ENCODE peak calls at places on chromosomes 4 and X, in six cellular contexts. D, Q, I, Y, H and O are unnamed samples.

GRCh38 chr4:85222561-85222960 is 252.4 kb upstream of the ARHGAP24 start:
- DNase-seq in H (no peak), Y (no peak), Q (no peak), D (no peak), I (no peak), O (no peak)

GRCh38 chr4:72063726-72064125 is 31.9 kb downstream of the NPFFR2 start:
- DNase-seq in H (no peak), D (no peak), Q (no peak), Y (no peak), I (no peak), O (no peak)

GRCh38 chr4:139643042-139643895 is 22.4 kb upstream of the MGST2 start:
- DNase-seq in D (no peak), I (no peak), Q (no peak), H (no peak), Y (no peak), O (no peak)

GRCh38 chr4:29539226-29539625 is 1180.9 kb upstream of the PCDH7 start:
- DNase-seq in Q (no peak), H (no peak), D (no peak), Y (no peak), I (no peak), O (no peak)

GRCh38 chr4:185282968-185283367 is 73.6 kb downstream of the SNX25 start:
- DNase-seq in D (no peak), Y (no peak), Q (no peak), H (no peak), I (no peak), O (no peak)

GRCh38 chr4:142660728-142661127 is 185.4 kb downstream of the INPP4B start:
- DNase-seq in Y (no peak), I (no peak), Q (no peak), D (no peak), H (no peak), O (no peak)

GRCh38 chrX:50152421-50152820 is 48.4 kb downstream of the AKAP4 start:
- DNase-seq in I (no peak), D (no peak), Y (no peak), Q (no peak), H (no peak), O (no peak)

GRCh38 chrX:74535211-74535621 is 79.2 kb downstream of the RLIM start:
- DNase-seq in D (peak; percentile 21), I (no peak), Q (no peak), Y (peak; percentile 9), H (peak; percentile 16), O (peak; percentile 57)

GRCh38 chrX:152907084-152907651 is 9.3 kb downstream of the ZNF185 start:
- DNase-seq in D (no peak), Y (peak; percentile 49), H (no peak), Q (no peak), I (no peak), O (no peak)

GRCh38 chrX:39577976-39578962 is 519.5 kb downstream of the BCOR start:
- DNase-seq in D (no peak), Y (no peak), H (no peak), I (no peak), Q (peak; percentile 68), O (no peak)

GRCh38 chrX:143095841-143096240 is 70.1 kb downstream of the SPANXN4 start:
- DNase-seq in Y (no peak), H (no peak), D (no peak), I (no peak), Q (no peak), O (no peak)

GRCh38 chr4:81919238-81919637 is 447.5 kb upstream of the RASGEF1B start:
- DNase-seq in Q (no peak), D (peak; percentile 12), I (no peak), Y (peak; percentile 29), H (peak; percentile 21), O (no peak)

GRCh38 chrX:40299502-40300118 is 201.9 kb upstream of the BCOR start:
- DNase-seq in H (no peak), Q (no peak), I (no peak), Y (no peak), D (no peak), O (no peak)

GRCh38 chrX:21802054-21802660 is 37.3 kb upstream of the MBTPS2 start:
- DNase-seq in Y (no peak), D (no peak), Q (no peak), H (no peak), I (no peak), O (no peak)

GRCh38 chr4:8694651-8695151 is 102.1 kb downstream of the CPZ start:
- DNase-seq in H (no peak), D (no peak), I (no peak), Y (no peak), Q (no peak), O (no peak)

GRCh38 chr4:170089743-170090666 is at the start of gene AADAT:
- DNase-seq in Y (peak; percentile 33), H (peak; percentile 81), D (peak; percentile 73), I (peak; percentile 60), Q (no peak), O (no peak)
- TF ChIP-seq ZNF274 in Y (no peak), H (no peak), D (no peak), I (no peak), Q (no peak), O (no peak)

DNA sequence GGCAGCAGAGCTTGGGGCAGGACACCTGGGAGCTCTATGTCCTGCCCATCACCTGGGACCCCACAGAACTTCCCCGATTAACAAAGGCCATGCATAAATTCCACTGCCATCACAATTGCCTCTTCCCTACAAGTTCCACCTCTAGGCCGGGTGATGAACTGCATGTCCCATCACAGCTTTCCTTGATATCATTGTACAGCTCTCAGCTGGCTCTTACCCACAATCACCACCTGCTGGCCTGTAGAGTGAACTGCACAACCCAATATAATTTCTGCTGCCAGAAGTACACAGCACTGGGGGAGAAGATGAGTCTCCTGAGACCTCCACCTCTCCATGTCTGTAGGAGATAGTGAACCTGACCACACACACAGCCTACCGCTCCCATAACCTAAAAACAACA is 285.0 kb upstream of the AADAT start:
- DNase-seq in Q (no peak), I (peak; percentile 33), Y (peak; percentile 14), H (peak; percentile 39), D (peak; percentile 40), O (peak; percentile 13)
- TF ChIP-seq YY1 in Q (peak; percentile 48), I (no peak), Y (no peak), H (no peak), D (no peak), O (no peak)

GRCh38 chr4:15729910-15730533 is 27.2 kb downstream of the BST1 start:
- DNase-seq in H (peak; percentile 45), I (no peak), Y (peak; percentile 59), Q (peak; percentile 2), D (peak; percentile 19), O (peak; percentile 33)
- TF ChIP-seq ZNF274 in H (no peak), I (no peak), Y (no peak), Q (no peak), D (no peak), O (no peak)

DNA sequence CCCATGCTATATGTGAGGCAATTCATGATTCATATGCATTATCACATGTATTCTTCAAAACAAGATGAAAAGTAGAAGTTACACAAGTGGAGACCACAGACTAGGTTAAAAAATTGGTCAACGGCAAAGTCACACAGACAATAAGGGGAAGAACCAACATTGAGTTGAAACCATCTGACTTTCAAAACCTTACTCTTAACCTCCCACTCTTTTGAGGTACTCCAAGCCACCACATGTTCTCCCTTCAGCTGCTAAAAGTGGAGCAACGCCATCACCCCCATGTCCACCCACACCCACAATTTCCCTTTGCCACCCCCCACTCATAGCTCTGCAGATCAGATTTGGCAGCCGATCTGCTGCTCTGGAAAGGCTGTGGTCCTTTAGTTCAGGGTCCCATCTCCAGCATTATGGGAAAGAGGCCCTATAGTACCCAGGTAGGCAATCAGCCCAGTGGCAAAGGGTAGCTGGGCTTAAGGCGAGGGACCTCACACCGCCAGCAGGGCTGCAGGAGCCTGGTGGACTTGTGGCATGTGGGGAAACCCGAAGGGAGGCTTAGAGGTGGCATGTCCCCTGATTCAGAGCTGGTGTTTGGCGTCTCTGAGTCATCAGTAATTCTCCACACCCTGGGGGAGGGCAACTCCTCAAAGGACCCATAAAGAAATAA is 33.5 kb upstream of the CYBB start:
- DNase-seq in D (no peak), I (no peak), H (no peak), Y (no peak), Q (peak; percentile 72), O (no peak)
- TF ChIP-seq YY1 in D (no peak), I (no peak), H (no peak), Y (no peak), Q (no peak), O (no peak)

DNA sequence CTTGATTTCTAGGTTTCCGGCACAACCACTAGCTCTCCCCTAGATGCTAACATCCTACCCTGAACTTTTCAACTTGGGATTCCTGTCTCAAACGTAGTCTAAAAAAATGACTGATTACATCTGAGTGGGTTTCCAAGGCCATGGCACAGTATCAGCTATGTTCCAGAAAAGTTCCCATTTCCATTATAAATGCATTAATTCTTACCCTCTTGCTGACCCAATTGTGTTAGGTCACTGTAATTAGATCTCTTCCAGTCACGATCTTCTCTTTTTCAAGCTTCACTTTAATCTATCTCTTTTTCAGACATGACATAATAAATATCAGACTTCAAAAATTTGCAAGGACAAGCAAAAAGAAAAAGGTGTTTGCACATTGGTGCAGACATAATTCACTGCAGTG is 50.6 kb upstream of the PDE5A start:
- DNase-seq in H (no peak), I (no peak), Y (no peak), D (no peak), Q (no peak), O (no peak)
- TF ChIP-seq ZNF274 in H (no peak), I (no peak), Y (no peak), D (no peak), Q (no peak), O (no peak)

GRCh38 chr4:80183196-80184052 is 13.9 kb upstream of the PRDM8 start:
- DNase-seq in Q (no peak), H (no peak), I (no peak), D (no peak), Y (no peak), O (no peak)

GRCh38 chr4:80178964-80179363 is 18.3 kb upstream of the PRDM8 start:
- DNase-seq in H (no peak), I (no peak), Q (no peak), Y (no peak), D (no peak), O (no peak)

GRCh38 chr4:80179637-80180161 is 17.6 kb upstream of the PRDM8 start:
- DNase-seq in Y (peak; percentile 38), I (no peak), D (no peak), H (no peak), Q (no peak), O (no peak)

GRCh38 chr4:80182237-80182866 is 15.0 kb upstream of the PRDM8 start:
- DNase-seq in H (no peak), I (no peak), Q (no peak), D (no peak), Y (no peak), O (no peak)

DNA sequence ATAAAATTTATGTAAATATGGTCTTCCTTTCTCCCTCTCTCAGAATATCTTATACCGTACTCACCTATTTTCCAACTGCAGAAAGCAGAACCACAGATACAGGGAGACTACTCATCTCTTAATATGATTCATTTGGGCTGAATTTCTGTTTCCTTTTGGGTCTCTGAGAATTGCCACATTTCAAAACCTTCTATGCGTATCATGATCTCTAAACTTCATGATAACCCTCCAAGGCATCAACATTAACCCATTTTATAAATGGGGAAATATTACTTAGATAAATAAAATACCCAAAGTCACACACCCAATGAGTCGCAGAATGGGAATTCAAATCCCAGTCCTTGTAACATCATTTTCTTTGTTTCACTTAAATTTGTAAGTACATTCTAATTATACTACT is 16.6 kb upstream of the PRDM8 start:
- DNase-seq in I (no peak), D (no peak), Q (no peak), H (no peak), Y (no peak), O (no peak)
- TF ChIP-seq YY1 in I (no peak), D (no peak), Q (no peak), H (no peak), Y (no peak), O (no peak)